ENCODE peak calls at places on chromosome 1, in five cellular contexts. O is lung, N is heart left ventricle, D is esophagus squamous epithelium, S is heart right ventricle. C is an unnamed sample.

GRCh38 chr1:27650527-27651175 is 15.7 kb upstream of the FGR start:
- DNase-seq in D (no peak), O (no peak), S (no peak), N (no peak), C (no peak)

GRCh38 chr1:93615201-93616150 is 66.2 kb downstream of the BCAR3 start:
- DNase-seq in O (no peak), S (no peak), N (no peak), D (no peak), C (no peak)

GRCh38 chr1:161706483-161707347 is at the start of gene FCRLA:
- DNase-seq in D (no peak), N (peak; percentile 43), S (peak; percentile 54), O (no peak), C (no peak)

GRCh38 chr1:68120136-68120791 is 69.8 kb upstream of the DIRAS3 start:
- DNase-seq in S (peak; percentile 63), O (peak; percentile 42), D (no peak), N (peak; percentile 45), C (no peak)

GRCh38 chr1:245809361-245809760 is 654.6 kb downstream of the KIF26B start:
- DNase-seq in D (no peak), N (no peak), O (peak; percentile 11), S (no peak), C (no peak)

GRCh38 chr1:59290173-59290954 is 6.5 kb upstream of the FGGY start:
- DNase-seq in O (peak; percentile 51), D (no peak), N (peak; percentile 27), S (no peak), C (peak; percentile 72)

GRCh38 chr1:238489006-238489405 is 598.3 kb upstream of the ZP4 start:
- DNase-seq in O (no peak), S (no peak), N (no peak), D (no peak), C (no peak)

GRCh38 chr1:245986404-245987221 is 520.5 kb downstream of the SMYD3 start:
- DNase-seq in D (no peak), N (no peak), S (no peak), O (no peak), C (no peak)

GRCh38 chr1:184933944-184934343 is 40.4 kb downstream of the NIBAN1 start:
- DNase-seq in S (no peak), D (no peak), O (no peak), N (no peak), C (no peak)

GRCh38 chr1:108027389-108027788 is 62.4 kb upstream of the VAV3 start:
- DNase-seq in D (no peak), O (no peak), S (no peak), N (no peak), C (no peak)

GRCh38 chr1:9352364-9353140 is 59.9 kb downstream of the SPSB1 start:
- DNase-seq in N (no peak), O (no peak), S (no peak), D (no peak), C (no peak)
- TF ChIP-seq CTCF in N (no peak), O (no peak), S (no peak), D (no peak), C (no peak)

GRCh38 chr1:39173119-39173994 is 31.1 kb upstream of the MACF1 start:
- DNase-seq in D (no peak), S (no peak), O (no peak), N (no peak), C (no peak)
- H3K4me1 ChIP-seq in D (peaks cover 61% of the 10 kb centered on the region), S (peaks cover 76% of the 10 kb centered on the region), O (peaks cover 16% of the 10 kb centered on the region), N (peaks cover 63% of the 10 kb centered on the region), C (peaks cover 28% of the 10 kb centered on the region)

DNA sequence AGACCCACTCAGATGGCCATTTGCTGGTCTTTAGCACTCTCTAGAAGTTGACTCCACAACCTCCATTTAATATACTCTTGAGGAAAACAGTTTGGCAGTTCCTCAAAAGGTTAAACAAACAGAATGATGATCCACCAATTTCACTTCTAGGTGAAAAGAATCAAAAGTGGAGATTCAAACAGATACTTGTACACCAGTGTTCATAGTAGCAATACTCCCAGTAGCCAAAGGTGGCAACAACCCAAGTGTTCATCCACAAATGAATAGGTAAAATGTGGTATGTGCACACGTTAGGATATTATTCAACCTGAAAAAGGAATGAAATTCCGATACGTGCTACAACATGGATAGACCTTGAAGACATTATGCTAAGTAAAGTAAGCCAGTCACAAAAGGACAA is 6.3 kb downstream of the PRCC start:
- DNase-seq in N (no peak), O (no peak), D (no peak), S (no peak), C (no peak)
- TF ChIP-seq CTCF in N (no peak), O (no peak), D (no peak), S (no peak), C (no peak)

DNA sequence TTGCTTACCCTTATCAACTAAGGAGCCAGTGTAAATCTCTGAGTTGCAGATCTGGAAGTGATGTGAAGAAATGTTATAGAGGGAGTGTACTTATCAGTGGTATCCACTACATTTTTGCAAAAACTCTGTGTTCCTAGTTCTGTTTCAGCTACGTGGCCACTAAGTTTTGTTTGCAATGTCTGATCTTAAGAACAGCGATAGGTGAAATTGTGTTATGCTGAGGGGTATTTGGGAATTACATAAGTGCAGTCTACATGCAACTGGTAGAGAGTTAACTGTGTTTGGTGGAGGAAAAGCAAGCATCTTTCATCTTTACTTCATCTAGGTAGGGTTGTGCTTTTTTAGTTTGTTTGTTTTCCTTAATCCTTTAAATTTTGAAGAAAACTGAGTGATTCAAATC is 198.8 kb upstream of the SGIP1 start:
- DNase-seq in D (no peak), N (no peak), O (no peak), S (no peak), C (no peak)
- H3K4me1 ChIP-seq in D (peaks cover 65% of the 10 kb centered on the region), N (peaks cover 70% of the 10 kb centered on the region), O (peaks cover 38% of the 10 kb centered on the region), S (peaks cover 77% of the 10 kb centered on the region), C (no peaks in the 10 kb centered on the region)

GRCh38 chr1:43143441-43143888 is 28.6 kb downstream of the EBNA1BP2 start:
- DNase-seq in O (no peak), N (no peak), D (no peak), S (no peak), C (no peak)
- TF ChIP-seq CTCF in O (no peak), N (peak; percentile 14), D (no peak), S (peak; percentile 17), C (no peak)

GRCh38 chr1:85581138-85581801 is 709 bp downstream of the CCN1 start:
- DNase-seq in O (peak; percentile 71), S (peak; percentile 79), N (peak; percentile 76), D (no peak), C (peak; percentile 92)

GRCh38 chr1:85583355-85584263 is 3.0 kb downstream of the CCN1 start:
- DNase-seq in N (no peak), O (no peak), D (no peak), S (no peak), C (no peak)

GRCh38 chr1:85582687-85583354 is 2.3 kb downstream of the CCN1 start:
- DNase-seq in O (no peak), S (no peak), N (no peak), D (no peak), C (no peak)

GRCh38 chr1:85580046-85580411 is 532 bp upstream of the CCN1 start:
- DNase-seq in S (peak; percentile 32), D (no peak), N (no peak), O (no peak), C (no peak)

DNA sequence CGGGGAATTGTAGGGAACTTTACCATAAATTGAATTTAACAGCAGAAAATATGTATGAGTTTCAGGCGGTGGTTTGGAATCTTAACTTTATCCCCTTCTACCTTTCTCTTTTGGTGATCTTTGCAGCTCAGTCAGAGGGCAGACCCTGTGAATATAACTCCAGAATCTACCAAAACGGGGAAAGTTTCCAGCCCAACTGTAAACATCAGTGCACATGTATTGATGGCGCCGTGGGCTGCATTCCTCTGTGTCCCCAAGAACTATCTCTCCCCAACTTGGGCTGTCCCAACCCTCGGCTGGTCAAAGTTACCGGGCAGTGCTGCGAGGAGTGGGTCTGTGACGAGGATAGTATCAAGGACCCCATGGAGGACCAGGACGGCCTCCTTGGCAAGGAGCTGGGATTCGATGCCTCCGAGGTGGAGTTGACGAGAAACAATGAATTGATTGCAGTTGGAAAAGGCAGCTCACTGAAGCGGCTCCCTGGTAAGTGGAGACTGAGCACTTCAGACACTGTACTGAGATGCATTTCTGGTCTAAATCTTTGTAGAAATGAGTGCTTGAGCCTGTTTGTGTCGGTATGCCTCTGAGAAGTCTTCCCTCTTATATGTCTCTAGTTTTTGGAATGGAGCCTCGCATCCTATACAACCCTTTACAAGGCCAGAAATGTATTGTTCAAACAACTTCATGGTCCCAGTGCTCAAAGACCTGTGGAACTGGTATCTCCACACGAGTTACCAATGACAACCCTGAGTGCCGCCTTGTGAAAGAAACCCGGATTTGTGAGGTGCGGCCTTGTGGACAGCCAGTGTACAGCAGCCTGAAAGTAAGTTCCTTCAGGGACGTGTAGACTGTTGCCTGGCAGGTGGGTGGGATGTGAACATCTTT is 1.5 kb downstream of the CCN1 start:
- DNase-seq in S (peak; percentile 38), O (peak; percentile 81), N (peak; percentile 36), D (no peak), C (peak; percentile 47)
- H3K4me1 ChIP-seq in S (peaks cover 59% of the 10 kb centered on the region), O (peaks cover 3% of the 10 kb centered on the region), N (peaks cover 28% of the 10 kb centered on the region), D (peaks cover 77% of the 10 kb centered on the region), C (no peaks in the 10 kb centered on the region)

DNA sequence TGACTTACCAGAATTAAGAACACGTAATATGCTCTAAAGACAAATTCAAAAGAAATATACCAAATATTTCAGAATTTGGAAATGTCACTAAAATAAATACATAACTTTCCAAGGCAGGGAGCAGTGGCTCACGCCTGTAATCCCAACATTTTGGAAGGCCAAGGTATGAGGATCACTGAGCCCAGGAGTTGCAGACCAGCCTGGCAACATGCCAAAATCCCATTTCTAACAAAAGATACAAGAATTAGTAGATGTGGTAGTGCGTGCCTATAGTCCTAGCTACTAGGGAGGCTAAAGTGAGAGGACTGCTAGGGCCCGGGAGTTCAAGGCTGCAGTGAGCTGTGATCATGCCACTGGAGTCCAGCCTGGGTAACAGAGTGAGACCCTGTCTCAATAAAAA is 11.7 kb downstream of the LUZP1 start:
- DNase-seq in D (no peak), O (no peak), N (no peak), S (no peak), C (no peak)
- TF ChIP-seq CTCF in D (no peak), O (no peak), N (no peak), S (no peak), C (no peak)

C was measured in pancreas.